ENCODE peak calls at places on chromosomes 1 and 21, in six cellular contexts. Q is endothelial cell, F is fibroblast of pulmonary artery, A is body of pancreas, Z is left ventricle myocardium inferior, U is progenitor cell of endocrine pancreas. L is an unnamed sample.
A peak's percentile ranks its signal among the peaks of the same experiment; 100 is the strongest.

GRCh38 chr1:51627672-51628071 is 10.8 kb downstream of the OSBPL9 start:
- DNase-seq in Q (no peak), F (peak; percentile 78), A (no peak), Z (no peak), U (no peak), L (peak; percentile 79)

GRCh38 chr1:216723274-216723780 is at the start of gene ESRRG:
- DNase-seq in Q (peak; percentile 73), F (no peak), A (peak; percentile 49), Z (peak; percentile 64), U (peak; percentile 60), L (peak; percentile 43)

GRCh38 chr1:94633051-94633450 is 91.5 kb upstream of the F3 start:
- DNase-seq in Q (no peak), F (peak; percentile 64), A (no peak), Z (no peak), U (no peak), L (no peak)

GRCh38 chr21:36388835-36389234 is 3.6 kb downstream of the CHAF1B start:
- DNase-seq in Q (no peak), F (peak; percentile 57), A (peak; percentile 39), Z (no peak), U (no peak), L (peak; percentile 89)

GRCh38 chr1:206507395-206508129 is at the start of gene RASSF5:
- DNase-seq in Q (peak; percentile 47), F (peak; percentile 59), A (peak; percentile 93), Z (peak; percentile 86), U (peak; percentile 25), L (peak; percentile 57)

GRCh38 chr1:62391369-62391971 is 45.4 kb upstream of the USP1 start:
- DNase-seq in Q (peak; percentile 58), F (no peak), A (peak; percentile 25), Z (no peak), U (no peak), L (peak; percentile 77)

GRCh38 chr1:84996846-84997666 is at the start of gene MCOLN2:
- DNase-seq in Q (peak; percentile 48), F (peak; percentile 10), A (peak; percentile 46), Z (peak; percentile 44), U (peak; percentile 34), L (peak; percentile 62)

GRCh38 chr1:110671323-110671722 is 3.4 kb downstream of the KCNA3 start:
- DNase-seq in Q (no peak), F (no peak), A (no peak), Z (no peak), U (no peak), L (no peak)

GRCh38 chr1:29855761-29856160 is 619.4 kb downstream of the PTPRU start:
- DNase-seq in Q (no peak), F (no peak), A (no peak), Z (no peak), U (no peak), L (peak; percentile 76)

GRCh38 chr1:219298581-219299148 is 125.0 kb downstream of the LYPLAL1 start:
- DNase-seq in Q (no peak), F (peak; percentile 88), A (no peak), Z (no peak), U (no peak), L (no peak)

GRCh38 chr1:226862900-226863299 is 7.5 kb upstream of the PSEN2 start:
- DNase-seq in Q (no peak), F (peak; percentile 75), A (no peak), Z (no peak), U (no peak), L (no peak)

GRCh38 chr1:109191377-109191776 is 22.3 kb upstream of the SARS1 start:
- DNase-seq in Q (no peak), F (no peak), A (no peak), Z (no peak), U (no peak), L (peak; percentile 58)
- TF ChIP-seq CTCF in Q (no peak), F (peak; percentile 20), A (no peak), Z (no peak), U (peak; percentile 29), L (peak; percentile 71)

GRCh38 chr1:246689409-246689997 is 34.7 kb upstream of the SCCPDH start:
- DNase-seq in Q (peak; percentile 50), F (peak; percentile 74), A (peak; percentile 60), Z (peak; percentile 51), U (no peak), L (peak; percentile 86)

GRCh38 chr1:246683521-246683920 is 40.7 kb upstream of the SCCPDH start:
- DNase-seq in Q (no peak), F (no peak), A (no peak), Z (no peak), U (no peak), L (no peak)

GRCh38 chr1:246690100-246690499 is 34.1 kb upstream of the SCCPDH start:
- DNase-seq in Q (no peak), F (no peak), A (no peak), Z (no peak), U (no peak), L (no peak)

GRCh38 chr1:246682231-246682895 is 41.8 kb upstream of the SCCPDH start:
- DNase-seq in Q (no peak), F (peak; percentile 39), A (no peak), Z (no peak), U (no peak), L (no peak)

GRCh38 chr1:246687002-246687401 is 37.2 kb upstream of the SCCPDH start:
- DNase-seq in Q (peak; percentile 18), F (no peak), A (no peak), Z (no peak), U (no peak), L (no peak)
- TF ChIP-seq CTCF in Q (no peak), F (no peak), A (no peak), Z (no peak), U (peak; percentile 8), L (no peak)

GRCh38 chr1:41483960-41484844 is at the start of gene EDN2:
- DNase-seq in Q (no peak), F (no peak), A (peak; percentile 91), Z (peak; percentile 77), U (no peak), L (no peak)
- TF ChIP-seq CTCF in Q (no peak), F (peak; percentile 20), A (peak; percentile 62), Z (peak; percentile 46), U (peak; percentile 44), L (peak; percentile 31)

DNA sequence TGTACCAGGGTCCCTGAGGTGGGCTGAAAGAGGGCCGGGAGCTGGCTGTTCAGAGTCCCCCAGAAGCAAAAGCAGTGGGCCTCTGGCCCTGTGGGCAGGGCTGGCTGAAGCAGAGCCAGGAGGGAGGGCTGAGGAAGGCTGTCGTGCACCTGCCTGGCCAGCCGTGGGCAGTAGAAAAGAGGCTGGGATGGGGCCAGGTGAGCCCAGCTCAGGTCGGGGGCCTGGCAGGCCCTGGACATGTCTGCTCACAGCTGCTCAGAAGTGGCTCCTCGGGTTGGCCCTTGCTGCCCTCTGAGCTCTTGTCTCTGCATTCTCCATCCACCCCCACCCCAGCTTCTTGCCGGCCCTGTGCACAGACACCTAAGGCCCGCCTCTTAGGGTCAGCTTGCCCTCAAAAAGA is 60.0 kb downstream of the TCP10L start:
- DNase-seq in Q (no peak), F (no peak), A (no peak), Z (no peak), U (no peak), L (no peak)
- TF ChIP-seq CTCF in Q (no peak), F (no peak), A (no peak), Z (no peak), U (no peak), L (no peak)

L was measured in A673.